ENCODE peak calls at places on chromosome 7, in five cellular contexts. I is lower lobe of right lung, V is uterus, Q is cardiac muscle cell, E is GM23248. J is an unnamed sample. For H3K4me1, the result is how much of the 10 kb centered on the place peaks cover.

GRCh38 chr7:98174334-98175259 is 36.6 kb upstream of the BHLHA15 start:
- DNase-seq in I (peak), V (no peak), Q (no peak), E (no peak), J (no peak)

GRCh38 chr7:885261-885892 is 9.0 kb downstream of the GET4 start:
- DNase-seq in I (peak), V (no peak), Q (no peak), E (no peak), J (no peak)

GRCh38 chr7:24980695-24981543 is 941 bp upstream of the OSBPL3 start:
- DNase-seq in I (peak), V (peak), Q (peak), E (peak), J (peak)

GRCh38 chr7:158403013-158403821 is 184.4 kb downstream of the PTPRN2 start:
- DNase-seq in I (no peak), V (no peak), Q (no peak), E (no peak), J (no peak)

GRCh38 chr7:6160191-6160623 is 112.2 kb downstream of the CYTH3 start:
- DNase-seq in I (peak), V (peak), Q (peak), E (peak), J (no peak)

GRCh38 chr7:120981888-120982615 is 6.5 kb upstream of the CPED1 start:
- DNase-seq in I (no peak), V (no peak), Q (peak), E (peak), J (no peak)

GRCh38 chr7:22726849-22727792 is at the start of gene IL6:
- DNase-seq in I (peak), V (peak), Q (peak), E (peak), J (peak)

GRCh38 chr7:134547738-134548054 is 1.2 kb upstream of the AKR1B15 start:
- DNase-seq in I (peak), V (peak), Q (peak), E (peak), J (no peak)

GRCh38 chr7:94305836-94306235 is 88.9 kb upstream of the COL1A2 start:
- DNase-seq in I (no peak), V (no peak), Q (no peak), E (no peak), J (no peak)

GRCh38 chr7:8217200-8218068 is 44.5 kb downstream of the ICA1 start:
- DNase-seq in I (no peak), V (no peak), Q (peak), E (peak), J (peak)

GRCh38 chr7:140945940-140946339 is 21.2 kb upstream of the BRAF start:
- DNase-seq in I (no peak), V (no peak), Q (no peak), E (no peak), J (no peak)

GRCh38 chr7:103912906-103913610 is 76.4 kb downstream of the RELN start:
- DNase-seq in I (no peak), V (no peak), Q (no peak), E (peak), J (no peak)

GRCh38 chr7:100057006-100057405 is 7.4 kb downstream of the ZSCAN21 start:
- DNase-seq in I (no peak), V (no peak), Q (no peak), E (no peak), J (no peak)

GRCh38 chr7:23347682-23348180 is 48.6 kb downstream of the MALSU1 start:
- DNase-seq in I (no peak), V (no peak), Q (peak), E (peak), J (no peak)

GRCh38 chr7:104791065-104791464 is 222.9 kb upstream of the KMT2E start:
- DNase-seq in I (no peak), V (no peak), Q (peak), E (no peak), J (no peak)

GRCh38 chr7:603152-603941 is 83.7 kb upstream of the PDGFA start:
- DNase-seq in I (no peak), V (no peak), Q (no peak), E (no peak), J (no peak)

GRCh38 chr7:54813398-54813797 is 54.4 kb upstream of the SEC61G start:
- DNase-seq in I (no peak), V (no peak), Q (no peak), E (no peak), J (no peak)

GRCh38 chr7:32001948-32002347 is 68.3 kb downstream of the PDE1C start:
- DNase-seq in I (no peak), V (no peak), Q (no peak), E (no peak), J (no peak)

GRCh38 chr7:47506716-47507354 is 75.1 kb downstream of the TNS3 start:
- DNase-seq in I (no peak), V (peak), Q (peak), E (no peak), J (no peak)

GRCh38 chr7:47435889-47436312 is 146.0 kb downstream of the TNS3 start:
- DNase-seq in I (no peak), V (peak), Q (peak), E (peak), J (peak)

GRCh38 chr7:98626393-98627061 is 9.4 kb downstream of the NPTX2 start:
- DNase-seq in I (no peak), V (no peak), Q (no peak), E (no peak), J (no peak)

GRCh38 chr7:34109936-34110626 is 204.7 kb downstream of the BMPER start:
- DNase-seq in I (no peak), V (no peak), Q (peak), E (no peak), J (no peak)

GRCh38 chr7:34104992-34105391 is 199.7 kb downstream of the BMPER start:
- DNase-seq in I (no peak), V (no peak), Q (peak), E (peak), J (no peak)

GRCh38 chr7:34107306-34107705 is 202.0 kb downstream of the BMPER start:
- DNase-seq in I (no peak), V (peak), Q (peak), E (peak), J (no peak)

GRCh38 chr7:34104120-34104519 is 198.8 kb downstream of the BMPER start:
- DNase-seq in I (no peak), V (no peak), Q (no peak), E (no peak), J (no peak)

GRCh38 chr7:34108150-34108549 is 202.8 kb downstream of the BMPER start:
- DNase-seq in I (no peak), V (no peak), Q (peak), E (peak), J (no peak)
- H3K27ac ChIP-seq in I (no peak), V (no peak), Q (peak), E (peak), J (no peak)

DNA sequence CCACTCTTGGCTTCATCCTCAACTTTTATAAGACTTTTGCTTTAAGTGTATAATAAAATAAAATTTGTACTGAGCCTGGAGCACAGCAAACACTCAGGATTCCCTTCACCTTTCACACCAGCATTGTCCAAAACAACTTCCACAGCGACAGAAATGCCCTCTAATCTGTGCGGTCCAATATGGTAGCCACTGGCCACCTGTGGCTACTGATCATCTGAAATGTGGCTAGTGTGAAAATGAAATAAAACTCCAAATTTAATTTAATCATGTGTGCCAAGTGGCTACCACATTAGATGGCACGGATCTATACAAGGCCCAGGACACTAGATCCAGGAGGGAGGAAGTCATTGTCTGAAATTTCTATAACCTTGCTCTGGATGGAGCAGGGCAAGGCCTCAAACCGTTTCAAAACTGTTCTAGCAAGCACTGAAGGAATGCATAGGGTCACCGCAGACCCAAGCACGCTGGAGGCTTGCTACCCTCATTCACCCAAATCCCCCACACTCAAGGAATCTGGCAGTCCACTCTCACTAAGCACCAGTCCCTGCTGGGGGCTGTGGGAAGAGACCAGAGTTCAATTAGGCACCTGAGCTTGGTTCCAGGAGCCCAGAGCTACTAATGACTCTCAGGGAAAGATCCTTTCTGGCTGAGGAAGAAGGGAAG is 6.3 kb upstream of the MYO1G start:
- DNase-seq in I (no peak), V (no peak), Q (no peak), E (no peak), J (no peak)
- H3K4me1 ChIP-seq in I (under half), V (under half), Q (under half), E (under half), J (half or more)

DNA sequence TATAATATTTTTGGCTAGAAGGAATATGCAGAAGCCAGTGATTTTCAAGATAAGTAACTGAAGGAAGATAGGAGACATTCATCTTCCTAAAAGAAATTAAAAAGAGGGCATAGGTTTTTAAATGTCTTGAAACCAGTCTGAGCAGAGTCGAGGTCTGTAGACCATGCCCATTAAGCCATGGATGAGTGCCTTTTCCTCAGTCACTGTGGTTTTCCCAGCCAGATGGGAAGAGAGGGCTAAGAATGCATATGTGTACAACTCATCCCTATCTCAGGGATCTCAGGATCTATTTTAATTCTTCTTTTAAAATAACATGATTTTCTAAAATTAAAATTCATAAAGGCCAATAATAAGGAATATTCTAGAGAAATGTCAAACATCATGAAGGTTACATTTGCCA is 112.8 kb downstream of the PPP1R3A start:
- DNase-seq in I (no peak), V (no peak), Q (no peak), E (no peak), J (no peak)
- H3K27ac ChIP-seq in I (no peak), V (no peak), Q (no peak), E (no peak), J (no peak)

GRCh38 chr7:76330245-76330644 is 27.8 kb downstream of the HSPB1 start:
- DNase-seq in I (no peak), V (no peak), Q (peak), E (no peak), J (no peak)
- H3K4me1 ChIP-seq in I (under half), V (under half), Q (half or more), E (under half), J (under half)

GRCh38 chr7:52179934-52180333 is 855.5 kb upstream of the POM121L12 start:
- DNase-seq in I (peak), V (no peak), Q (no peak), E (no peak), J (no peak)
- H3K27ac ChIP-seq in I (no peak), V (no peak), Q (no peak), E (no peak), J (no peak)

GRCh38 chr7:123190109-123190831 is 9.5 kb downstream of the SLC13A1 start:
- DNase-seq in I (no peak), V (no peak), Q (no peak), E (no peak), J (no peak)

GRCh38 chr7:123183431-123183830 is 16.3 kb downstream of the SLC13A1 start:
- DNase-seq in I (no peak), V (no peak), Q (no peak), E (no peak), J (no peak)

GRCh38 chr7:123185756-123186155 is 14.0 kb downstream of the SLC13A1 start:
- DNase-seq in I (no peak), V (no peak), Q (no peak), E (no peak), J (no peak)

DNA sequence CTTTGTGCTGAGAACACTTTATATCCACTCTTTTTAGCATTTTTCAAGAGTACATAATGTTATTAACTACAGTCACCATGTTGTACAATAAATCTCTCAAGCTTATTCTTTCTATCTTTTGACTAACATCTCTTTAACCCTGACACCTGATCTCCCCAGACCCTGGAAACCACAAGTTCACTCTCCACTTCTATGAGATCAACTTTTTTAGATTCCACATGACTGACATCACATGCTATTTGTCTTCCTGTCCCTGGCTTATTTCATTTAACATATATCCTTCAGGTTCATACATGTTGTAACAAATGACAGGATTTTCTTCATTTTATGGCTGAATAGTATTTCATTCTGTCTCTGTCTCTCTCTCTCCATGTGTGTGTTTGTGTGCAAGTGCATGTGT is 15.5 kb downstream of the SLC13A1 start:
- DNase-seq in I (no peak), V (no peak), Q (no peak), E (no peak), J (no peak)
- H3K4me1 ChIP-seq in I (under half), V (under half), Q (under half), E (under half), J (under half)

GRCh38 chr7:51274001-51274400 is 42.6 kb downstream of the COBL start:
- DNase-seq in I (no peak), V (no peak), Q (no peak), E (no peak), J (no peak)
- H3K27ac ChIP-seq in I (no peak), V (no peak), Q (no peak), E (no peak), J (no peak)

DNA sequence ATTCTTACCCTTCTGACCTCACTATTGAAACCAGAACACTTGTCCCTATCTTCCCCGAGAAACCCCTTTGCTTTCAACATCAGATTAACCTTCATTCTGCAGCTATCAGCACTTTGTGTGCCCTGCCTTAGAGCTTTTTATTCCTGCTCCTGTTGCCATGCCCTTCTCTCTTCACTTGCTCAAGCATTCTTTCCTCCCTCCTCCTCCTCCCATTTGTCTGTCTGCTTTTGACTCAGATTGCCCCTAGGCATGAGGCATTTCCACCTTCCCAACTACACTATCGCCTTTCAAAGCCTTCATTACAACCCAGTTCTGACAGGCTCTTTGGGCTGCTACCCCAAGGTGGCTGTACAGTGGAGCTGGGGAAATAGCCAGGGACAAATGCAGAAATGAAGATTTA is 143.3 kb downstream of the SLC25A13 start:
- DNase-seq in I (no peak), V (no peak), Q (no peak), E (no peak), J (no peak)
- H3K4me1 ChIP-seq in I (under half), V (under half), Q (under half), E (under half), J (under half)

GRCh38 chr7:74708569-74709275 is 51.2 kb downstream of the GTF2I start:
- DNase-seq in I (no peak), V (no peak), Q (peak), E (no peak), J (no peak)

GRCh38 chr7:74709880-74710671 is 52.6 kb downstream of the GTF2I start:
- DNase-seq in I (no peak), V (no peak), Q (peak), E (no peak), J (peak)

DNA sequence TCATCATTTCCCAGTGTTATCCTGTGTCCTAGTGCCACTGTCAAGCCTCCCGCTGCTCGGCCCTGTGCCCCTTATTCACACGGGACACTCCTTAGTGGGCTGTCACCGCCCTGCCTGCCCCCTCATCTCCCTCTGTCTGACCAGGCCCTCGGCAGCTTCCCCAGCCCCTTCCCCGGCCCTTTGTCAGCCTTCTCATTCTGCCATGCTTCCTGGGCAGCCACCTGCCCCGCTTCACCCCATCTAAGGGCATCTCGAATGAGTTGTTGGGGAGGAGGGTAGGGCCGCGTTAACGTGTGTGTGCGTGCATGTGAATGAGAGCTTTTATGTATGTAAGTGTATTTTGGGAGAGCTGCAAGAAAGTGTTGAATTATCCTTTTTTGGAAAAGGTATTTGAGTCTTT is 49.7 kb downstream of the GTF2I start:
- DNase-seq in I (no peak), V (no peak), Q (no peak), E (no peak), J (no peak)
- H3K27ac ChIP-seq in I (no peak), V (no peak), Q (peak), E (no peak), J (no peak)

GRCh38 chr7:135970682-135971365 is 6.3 kb downstream of the MTPN start:
- DNase-seq in I (no peak), V (no peak), Q (no peak), E (no peak), J (peak)
- H3K4me1 ChIP-seq in I (half or more), V (under half), Q (half or more), E (under half), J (half or more)